ENCODE peak calls at places on chromosomes 16 and 17, in four cellular contexts. H is T-helper 17 cell, A is A549, L is iPS-NIHi11. S is an unnamed sample.

GRCh38 chr17:78753316-78754250 is 28.5 kb downstream of the CYTH1 start:
- DNase-seq in H (no peak), L (no peak), A (no peak), S (no peak)

GRCh38 chr17:80785477-80786178 is 206.0 kb upstream of the CHMP6 start:
- DNase-seq in H (no peak), A (no peak), L (no peak), S (no peak)

GRCh38 chr17:44926841-44927525 is 11.7 kb upstream of the GFAP start:
- DNase-seq in A (no peak), L (no peak), H (no peak), S (no peak)

GRCh38 chr16:87836346-87836843 is 32.9 kb downstream of the SLC7A5 start:
- DNase-seq in L (no peak), A (no peak), H (no peak), S (no peak)

GRCh38 chr17:5715478-5715877 is 131.2 kb upstream of the NLRP1 start:
- DNase-seq in L (no peak), H (no peak), A (no peak), S (no peak)

GRCh38 chr17:77318491-77319210 is 177.9 kb downstream of the SEC14L1 start:
- DNase-seq in A (peak; percentile 54), L (no peak), H (no peak), S (no peak)

GRCh38 chr17:37315601-37316000 is 60.2 kb upstream of the C17orf78 start:
- DNase-seq in A (no peak), L (no peak), H (no peak), S (peak; percentile 18)

GRCh38 chr17:45366049-45366448 is 49.2 kb upstream of the MAP3K14 start:
- DNase-seq in A (no peak), L (no peak), H (no peak), S (no peak)

GRCh38 chr16:84885024-84885910 is 65.5 kb downstream of the CRISPLD2 start:
- DNase-seq in A (no peak), L (no peak), H (no peak), S (peak; percentile 71)

GRCh38 chr17:63819131-63819530 is 8.1 kb upstream of the PSMC5 start:
- DNase-seq in H (no peak), L (no peak), A (no peak), S (no peak)

GRCh38 chr16:70483426-70483825 is 29.0 kb downstream of the FCSK start:
- DNase-seq in A (no peak), H (no peak), L (no peak), S (no peak)

GRCh38 chr17:19958023-19958422 is 19.6 kb downstream of the AKAP10 start:
- DNase-seq in A (peak; percentile 89), H (no peak), L (peak; percentile 58), S (peak; percentile 56)

GRCh38 chr16:71995038-71995437 is 5.2 kb downstream of the PKD1L3 start:
- DNase-seq in H (no peak), L (peak; percentile 13), A (no peak), S (no peak)

GRCh38 chr16:48912360-48912759 is 302.4 kb upstream of the N4BP1 start:
- DNase-seq in L (peak; percentile 38), H (no peak), A (no peak), S (peak; percentile 34)

GRCh38 chr17:45034599-45034998 is 16.8 kb downstream of the DCAKD start:
- DNase-seq in A (no peak), H (no peak), L (peak; percentile 1), S (no peak)

GRCh38 chr17:12591336-12591735 is 74.4 kb upstream of the MYOCD start:
- DNase-seq in L (peak; percentile 27), A (peak; percentile 68), H (no peak), S (peak; percentile 32)

GRCh38 chr17:71790791-71791190 is 330.0 kb upstream of the SOX9 start:
- DNase-seq in H (no peak), L (no peak), A (no peak), S (no peak)

GRCh38 chr16:31535737-31536136 is 8.0 kb downstream of the AHSP start:
- DNase-seq in L (no peak), A (no peak), H (no peak), S (no peak)